ENCODE peak calls at places on chromosomes 1 and 21, in eight cellular contexts. B is neural crest cell; M is NCI-H1694 treated with DMSO at 0.1 percent for 48 hours; T is mesendoderm; Z is CD8-positive, alpha-beta memory T cell; I is bronchial epithelial cell; U is iPS DF 6.9; H is M059J. Q is an unnamed sample.

GRCh38 chr21:39852726-39853510 is 14.3 kb upstream of the PCP4 start:
- DNase-seq in B (no peak), M (no peak), T (no peak), Z (no peak), I (no peak), U (no peak), H (peak; percentile 62), Q (no peak)

GRCh38 chr21:44628707-44629391 is 2.0 kb downstream of the KRTAP10-9 start:
- DNase-seq in B (no peak), M (no peak), T (no peak), Z (no peak), I (no peak), U (no peak), H (no peak), Q (no peak)

GRCh38 chr1:206450271-206450670 is 20.0 kb upstream of the IKBKE start:
- DNase-seq in B (no peak), M (no peak), T (no peak), Z (no peak), I (no peak), U (no peak), H (no peak), Q (no peak)

GRCh38 chr1:29527314-29528004 is 291.1 kb downstream of the PTPRU start:
- DNase-seq in B (no peak), M (no peak), T (no peak), Z (no peak), I (no peak), U (no peak), H (no peak), Q (no peak)

GRCh38 chr1:245837741-245838140 is 669.3 kb downstream of the SMYD3 start:
- DNase-seq in B (no peak), M (no peak), T (no peak), Z (no peak), I (peak; percentile 41), U (no peak), H (peak; percentile 60), Q (no peak)

GRCh38 chr1:115765091-115765490 is 3.4 kb downstream of the CASQ2 start:
- DNase-seq in B (no peak), M (no peak), T (no peak), Z (no peak), I (no peak), U (no peak), H (no peak), Q (no peak)

GRCh38 chr1:172670316-172670715 is 11.4 kb downstream of the FASLG start:
- DNase-seq in B (no peak), M (no peak), T (no peak), Z (no peak), I (no peak), U (no peak), H (no peak), Q (no peak)

GRCh38 chr1:37875833-37876232 is 16.4 kb upstream of the MTF1 start:
- DNase-seq in B (no peak), M (no peak), T (peak; percentile 48), Z (no peak), I (peak; percentile 51), U (no peak), H (peak; percentile 15), Q (no peak)

GRCh38 chr1:222539951-222540597 is 7.8 kb downstream of the HHIPL2 start:
- DNase-seq in B (no peak), M (no peak), T (no peak), Z (no peak), I (no peak), U (no peak), H (peak; percentile 18), Q (no peak)

GRCh38 chr1:61181016-61181560 is 98.7 kb downstream of the NFIA start:
- DNase-seq in B (no peak), M (peak; percentile 90), T (no peak), Z (no peak), I (no peak), U (no peak), H (no peak), Q (no peak)

GRCh38 chr1:55380313-55380970 is 165.3 kb upstream of the USP24 start:
- DNase-seq in B (no peak), M (no peak), T (no peak), Z (no peak), I (no peak), U (no peak), H (no peak), Q (no peak)

GRCh38 chr1:116066868-116067563 is 44.2 kb upstream of the MAB21L3 start:
- DNase-seq in B (no peak), M (no peak), T (peak; percentile 59), Z (no peak), I (peak; percentile 44), U (no peak), H (peak; percentile 44), Q (no peak)

GRCh38 chr1:42173155-42173933 is 8.8 kb upstream of the GUCA2A start:
- DNase-seq in B (peak; percentile 79), M (peak; percentile 49), T (peak; percentile 81), Z (peak; percentile 51), I (peak; percentile 33), U (peak; percentile 52), H (peak; percentile 43), Q (peak; percentile 13)

GRCh38 chr1:181140891-181141290 is 52.4 kb downstream of the IER5 start:
- DNase-seq in B (no peak), M (no peak), T (no peak), Z (no peak), I (no peak), U (no peak), H (no peak), Q (no peak)

GRCh38 chr1:112296908-112297307 is 99.1 kb upstream of the CTTNBP2NL start:
- DNase-seq in B (no peak), M (no peak), T (no peak), Z (no peak), I (peak; percentile 42), U (no peak), H (no peak), Q (no peak)

GRCh38 chr1:79373481-79374132 is 367.1 kb upstream of the ADGRL4 start:
- DNase-seq in B (no peak), M (no peak), T (no peak), Z (no peak), I (no peak), U (no peak), H (peak; percentile 23), Q (no peak)

GRCh38 chr1:53579221-53580008 is 120.2 kb downstream of the DMRTB1 start:
- DNase-seq in B (no peak), M (no peak), T (no peak), Z (no peak), I (no peak), U (no peak), H (no peak), Q (no peak)

GRCh38 chr1:228097333-228098081 is 5.6 kb downstream of the C1orf35 start:
- DNase-seq in B (no peak), M (no peak), T (no peak), Z (no peak), I (no peak), U (no peak), H (no peak), Q (no peak)

GRCh38 chr1:44421374-44422028 is 16.4 kb downstream of the RNF220 start:
- DNase-seq in B (no peak), M (peak; percentile 47), T (no peak), Z (no peak), I (peak; percentile 58), U (no peak), H (no peak), Q (no peak)

GRCh38 chr1:57131701-57132394 is 166.0 kb upstream of the C8B start:
- DNase-seq in B (no peak), M (peak; percentile 45), T (no peak), Z (no peak), I (peak; percentile 92), U (no peak), H (peak; percentile 3), Q (no peak)

GRCh38 chr1:30184393-30185141 is 538.8 kb downstream of the MATN1 start:
- DNase-seq in B (no peak), M (no peak), T (no peak), Z (no peak), I (no peak), U (no peak), H (no peak), Q (no peak)